ENCODE peak calls at places on chromosomes 5 and 9, in six cellular contexts. C is psoas muscle; L is endodermal cell; R is body of pancreas; B is mesendoderm; O is CD4-positive, alpha-beta memory T cell. X is an unnamed sample. For H3K27me3, the result is how much of the 10 kb centered on the place peaks cover.

GRCh38 chr5:33310471-33310870 is 130.3 kb upstream of the TARS1 start:
- DNase-seq in C (no peak), L (no peak), R (no peak), B (no peak), O (no peak), X (no peak)

GRCh38 chr9:77534376-77535057 is 113.6 kb downstream of the GNA14 start:
- DNase-seq in C (no peak), L (peak), R (no peak), B (peak), O (no peak), X (peak)

GRCh38 chr5:149593370-149593769 is 12.1 kb downstream of the ARHGEF37 start:
- DNase-seq in C (no peak), L (no peak), R (no peak), B (no peak), O (no peak), X (no peak)

GRCh38 chr5:74232281-74232680 is 408.2 kb downstream of the ENC1 start:
- DNase-seq in C (no peak), L (no peak), R (no peak), B (no peak), O (no peak), X (no peak)

GRCh38 chr5:98621821-98622220 is 151.6 kb upstream of the RGMB start:
- DNase-seq in C (no peak), L (no peak), R (no peak), B (no peak), O (no peak), X (no peak)

GRCh38 chr5:125461641-125462072 is 715.2 kb upstream of the ZNF608 start:
- DNase-seq in C (no peak), L (no peak), R (no peak), B (no peak), O (no peak), X (no peak)

GRCh38 chr9:114470581-114470980 is 34.7 kb downstream of the WHRN start:
- DNase-seq in C (no peak), L (no peak), R (no peak), B (no peak), O (no peak), X (no peak)

GRCh38 chr5:92371889-92372235 is 988.7 kb upstream of the ARRDC3 start:
- DNase-seq in C (no peak), L (no peak), R (no peak), B (peak), O (no peak), X (no peak)

GRCh38 chr9:34994429-34995287 is 5.1 kb downstream of the DNAJB5 start:
- DNase-seq in C (peak), L (peak), R (no peak), B (peak), O (no peak), X (peak)

GRCh38 chr5:111224561-111224989 is 391 bp downstream of the CAMK4 start:
- DNase-seq in C (no peak), L (no peak), R (no peak), B (no peak), O (no peak), X (no peak)

GRCh38 chr5:111223790-111224560 is at the start of gene CAMK4:
- DNase-seq in C (peak), L (peak), R (peak), B (peak), O (peak), X (peak)

GRCh38 chr5:111223086-111223789 is 946 bp upstream of the CAMK4 start:
- DNase-seq in C (no peak), L (no peak), R (no peak), B (no peak), O (peak), X (no peak)

GRCh38 chr5:111225926-111226325 is 1.7 kb downstream of the CAMK4 start:
- DNase-seq in C (no peak), L (no peak), R (no peak), B (no peak), O (peak), X (no peak)

GRCh38 chr5:111221139-111221538 is 3.0 kb upstream of the CAMK4 start:
- DNase-seq in C (no peak), L (no peak), R (no peak), B (no peak), O (no peak), X (no peak)
- H3K27me3 ChIP-seq in C (under half), L (under half), R (under half), B (under half), O (under half), X (under half)

DNA sequence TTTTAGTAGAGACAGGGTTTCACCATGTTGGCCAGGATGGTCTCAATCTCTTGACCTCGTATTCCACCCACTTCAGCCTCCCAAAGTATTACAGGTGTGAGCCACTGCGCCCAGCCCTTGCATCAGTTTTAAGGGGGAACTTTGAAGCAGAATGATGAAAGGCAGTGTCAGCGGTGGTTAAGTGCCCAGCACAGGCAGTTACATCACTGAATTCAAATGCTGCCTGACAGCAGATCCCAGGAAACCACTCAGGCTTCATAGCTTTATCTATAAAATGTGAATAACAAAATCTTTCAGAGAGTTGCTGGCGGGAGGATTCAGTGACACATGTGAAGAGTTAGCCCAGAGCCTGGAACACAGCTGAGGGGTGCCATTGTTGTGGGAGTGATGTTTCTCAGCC is 26.5 kb downstream of the FGF1 start:
- DNase-seq in C (no peak), L (no peak), R (no peak), B (peak), O (no peak), X (no peak)
- H3K4me3 ChIP-seq in C (no peak), L (no peak), R (no peak), B (no peak), O (no peak), X (no peak)

GRCh38 chr5:17399931-17400330 is 98.1 kb upstream of the TAF11L2 start:
- DNase-seq in C (no peak), L (no peak), R (no peak), B (no peak), O (no peak), X (no peak)

GRCh38 chr5:17400724-17401508 is 97.1 kb upstream of the TAF11L2 start:
- DNase-seq in C (no peak), L (peak), R (no peak), B (peak), O (no peak), X (no peak)

GRCh38 chr5:17402291-17403121 is 95.5 kb upstream of the TAF11L2 start:
- DNase-seq in C (no peak), L (peak), R (no peak), B (peak), O (no peak), X (no peak)

GRCh38 chr5:17398866-17399835 is 98.9 kb upstream of the TAF11L2 start:
- DNase-seq in C (no peak), L (no peak), R (no peak), B (no peak), O (no peak), X (no peak)

GRCh38 chr5:17401509-17402290 is 96.3 kb upstream of the TAF11L2 start:
- DNase-seq in C (no peak), L (peak), R (no peak), B (peak), O (no peak), X (no peak)
- H3K27me3 ChIP-seq in C (under half), L (under half), R (under half), B (under half), O (under half), X (under half)

GRCh38 chr9:89234636-89235035 is 56.0 kb upstream of the SHC3 start:
- DNase-seq in C (no peak), L (peak), R (no peak), B (no peak), O (no peak), X (no peak)

GRCh38 chr9:89236955-89237573 is 58.4 kb upstream of the SHC3 start:
- DNase-seq in C (no peak), L (peak), R (no peak), B (peak), O (no peak), X (no peak)

DNA sequence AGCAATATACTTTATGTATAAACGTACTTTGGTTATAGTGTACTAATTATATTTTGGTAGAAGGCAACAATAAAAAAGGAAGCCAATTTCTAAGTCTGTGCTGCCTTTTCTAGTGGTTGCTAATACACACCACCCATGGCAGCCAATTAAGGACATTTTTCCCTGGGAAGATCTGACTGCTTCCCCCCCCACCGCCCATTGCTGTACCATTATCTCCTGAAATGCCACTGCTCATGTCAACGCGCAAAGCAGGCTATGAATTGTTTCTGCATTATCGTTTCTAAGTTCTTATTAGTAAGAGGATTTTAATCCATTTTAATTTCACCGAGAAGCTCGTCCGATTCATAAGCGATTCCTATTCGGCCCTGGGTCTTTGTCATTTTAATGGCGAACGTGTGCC is 55.6 kb upstream of the SHC3 start:
- DNase-seq in C (no peak), L (no peak), R (no peak), B (no peak), O (no peak), X (no peak)
- H3K4me3 ChIP-seq in C (no peak), L (peak), R (no peak), B (no peak), O (no peak), X (no peak)

GRCh38 chr5:93598141-93598996 is 15.3 kb downstream of the NR2F1 start:
- DNase-seq in C (no peak), L (no peak), R (no peak), B (no peak), O (no peak), X (no peak)

GRCh38 chr5:93596676-93597441 is 13.8 kb downstream of the NR2F1 start:
- DNase-seq in C (peak), L (peak), R (no peak), B (peak), O (no peak), X (peak)

GRCh38 chr5:93595420-93596136 is 12.6 kb downstream of the NR2F1 start:
- DNase-seq in C (no peak), L (peak), R (no peak), B (no peak), O (no peak), X (no peak)

GRCh38 chr5:93594591-93595419 is 11.8 kb downstream of the NR2F1 start:
- DNase-seq in C (peak), L (peak), R (no peak), B (peak), O (no peak), X (no peak)

GRCh38 chr5:93596310-93596675 is 13.3 kb downstream of the NR2F1 start:
- DNase-seq in C (no peak), L (peak), R (no peak), B (no peak), O (no peak), X (no peak)
- H3K27me3 ChIP-seq in C (under half), L (half or more), R (under half), B (half or more), O (half or more), X (half or more)

GRCh38 chr5:134113572-134113907 is 941 bp upstream of the TCF7 start:
- DNase-seq in C (no peak), L (peak), R (no peak), B (no peak), O (no peak), X (no peak)
- H3K4me3 ChIP-seq in C (peak), L (no peak), R (peak), B (peak), O (peak), X (peak)